ENCODE peak calls at places on chromosomes 13 and 19, in four cellular contexts. G, T, D and F are unnamed samples.
A peak's percentile ranks its signal among the peaks of the same experiment; 100 is the strongest.

GRCh38 chr13:36815069-36815468 is 4.0 kb upstream of the RFXAP start:
- DNase-seq in G (peak; percentile 14), T (no peak), D (no peak), F (no peak)

GRCh38 chr13:95298971-95299627 is 2.2 kb downstream of the ABCC4 start:
- DNase-seq in G (no peak), T (no peak), D (no peak), F (no peak)

GRCh38 chr13:101209206-101209893 is 207.0 kb downstream of the NALCN start:
- DNase-seq in G (no peak), T (no peak), D (no peak), F (no peak)

GRCh38 chr19:24060687-24061356 is 26.2 kb upstream of the ZNF254 start:
- DNase-seq in G (no peak), T (no peak), D (no peak), F (no peak)

GRCh38 chr13:51663980-51664957 is 80.0 kb downstream of the WDFY2 start:
- DNase-seq in G (no peak), T (peak; percentile 23), D (no peak), F (no peak)

GRCh38 chr19:40614595-40615411 is 13.6 kb downstream of the LTBP4 start:
- DNase-seq in G (peak; percentile 87), T (peak; percentile 90), D (peak; percentile 93), F (peak; percentile 51)

GRCh38 chr13:49820591-49821215 is 28.2 kb upstream of the KPNA3 start:
- DNase-seq in G (no peak), T (no peak), D (no peak), F (no peak)

GRCh38 chr13:111551421-111551820 is 231.0 kb downstream of the TEX29 start:
- DNase-seq in G (no peak), T (no peak), D (no peak), F (no peak)

GRCh38 chr19:4557186-4557970 is 2.1 kb downstream of the SEMA6B start:
- DNase-seq in G (peak; percentile 76), T (no peak), D (no peak), F (no peak)

GRCh38 chr13:45564108-45564507 is 51.4 kb downstream of the ERICH6B start:
- DNase-seq in G (no peak), T (no peak), D (no peak), F (no peak)

GRCh38 chr13:30268673-30269072 is 38.7 kb downstream of the KATNAL1 start:
- DNase-seq in G (no peak), T (no peak), D (no peak), F (no peak)

GRCh38 chr19:5631511-5632240 is 8.8 kb downstream of the SAFB start:
- DNase-seq in G (no peak), T (no peak), D (no peak), F (no peak)

GRCh38 chr19:7292950-7293794 is 1.0 kb downstream of the INSR start:
- DNase-seq in G (no peak), T (peak; percentile 34), D (peak; percentile 80), F (peak; percentile 30)

GRCh38 chr19:46192990-46193650 is 36.4 kb upstream of the IGFL1 start:
- DNase-seq in G (peak; percentile 70), T (no peak), D (no peak), F (no peak)

GRCh38 chr13:35714588-35714987 is 238.1 kb upstream of the MAB21L1 start:
- DNase-seq in G (no peak), T (no peak), D (no peak), F (no peak)

GRCh38 chr13:100818706-100819105 is 144.1 kb upstream of the TMTC4 start:
- DNase-seq in G (no peak), T (no peak), D (no peak), F (no peak)

GRCh38 chr19:5828661-5829566 is 10.6 kb downstream of the FUT6 start:
- DNase-seq in G (peak; percentile 45), T (peak; percentile 43), D (no peak), F (no peak)

DNA sequence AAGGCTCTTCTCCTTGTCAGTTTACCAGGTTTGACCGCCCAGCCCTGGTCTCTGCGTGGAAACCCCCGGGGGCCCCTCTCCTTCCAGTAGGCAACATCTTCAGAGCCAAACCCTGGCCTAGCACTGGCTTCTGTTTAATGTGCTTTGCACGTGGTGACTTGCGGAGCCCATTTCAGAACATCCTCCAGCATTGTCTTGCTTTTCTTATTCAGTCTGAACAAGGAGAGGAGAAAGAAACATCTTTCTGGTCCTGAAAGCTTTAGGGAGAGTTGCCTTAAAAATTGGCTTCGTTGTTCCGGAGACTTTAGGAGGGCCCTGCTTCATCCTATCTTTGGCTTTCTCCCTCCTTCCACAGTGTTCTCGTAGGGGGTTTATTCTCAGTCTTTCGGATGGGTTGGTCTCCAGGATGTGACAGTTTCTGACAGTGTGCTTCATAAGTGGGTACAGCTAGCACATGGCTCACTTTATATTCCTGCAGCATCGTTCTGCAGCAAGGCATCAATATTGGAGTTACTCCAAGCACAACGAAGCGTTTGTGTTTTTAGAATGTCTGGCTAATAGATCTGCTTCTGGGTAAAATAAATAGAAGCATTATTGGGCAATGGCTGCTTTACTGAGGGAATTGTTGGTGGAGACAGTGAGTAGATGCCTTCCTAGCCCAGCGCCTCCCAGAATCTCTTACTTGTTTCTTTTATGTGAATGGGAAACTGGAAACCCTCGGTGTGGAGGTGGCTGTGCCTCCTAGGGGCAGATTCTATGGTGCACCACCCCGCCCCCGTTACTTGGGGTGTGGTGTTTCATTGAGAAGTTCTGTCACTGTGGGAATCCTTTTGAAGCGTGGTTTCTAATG is 1.8 kb downstream of the FARP1 start:
- DNase-seq in G (no peak), T (no peak), D (no peak), F (no peak)
- TF ChIP-seq CTCF in G (no peak), T (no peak), D (peak; percentile 17), F (no peak)

GRCh38 chr19:12736854-12737665 is at the start of gene GET3:
- DNase-seq in G (peak; percentile 86), T (peak; percentile 96), D (peak; percentile 98), F (peak; percentile 66)
- TF ChIP-seq CTCF in G (no peak), T (no peak), D (no peak), F (no peak)

GRCh38 chr19:41691268-41691970 is 3.3 kb upstream of the CEACAM7 start:
- DNase-seq in G (peak; percentile 64), T (no peak), D (no peak), F (no peak)
- TF ChIP-seq CTCF in G (peak; percentile 71), T (no peak), D (no peak), F (no peak)

GRCh38 chr19:39129116-39129515 is 3.5 kb downstream of the PAK4 start:
- DNase-seq in G (no peak), T (no peak), D (no peak), F (no peak)

GRCh38 chr19:39126593-39127187 is 1.1 kb downstream of the PAK4 start:
- DNase-seq in G (no peak), T (no peak), D (no peak), F (no peak)

GRCh38 chr19:39130337-39131254 is 5.0 kb downstream of the PAK4 start:
- DNase-seq in G (no peak), T (peak; percentile 32), D (no peak), F (no peak)

GRCh38 chr19:39127812-39128510 is 2.4 kb downstream of the PAK4 start:
- DNase-seq in G (peak; percentile 4), T (no peak), D (no peak), F (no peak)

GRCh38 chr19:39128511-39129079 is 3.0 kb downstream of the PAK4 start:
- DNase-seq in G (peak; percentile 4), T (no peak), D (no peak), F (no peak)
- TF ChIP-seq CTCF in G (no peak), T (no peak), D (no peak), F (no peak)

GRCh38 chr13:93174260-93174659 is 52.3 kb upstream of the GPC6 start:
- DNase-seq in G (no peak), T (no peak), D (no peak), F (no peak)

GRCh38 chr13:93169980-93170379 is 56.6 kb upstream of the GPC6 start:
- DNase-seq in G (no peak), T (no peak), D (no peak), F (no peak)

GRCh38 chr13:93173656-93174055 is 53.0 kb upstream of the GPC6 start:
- DNase-seq in G (no peak), T (no peak), D (no peak), F (no peak)

GRCh38 chr13:93172109-93172508 is 54.5 kb upstream of the GPC6 start:
- DNase-seq in G (no peak), T (no peak), D (no peak), F (no peak)
- TF ChIP-seq CTCF in G (no peak), T (no peak), D (no peak), F (no peak)